ENCODE peak calls at places on chromosomes 11 and 22, in seven cellular contexts. N is sigmoid colon, O is GM23338, D is right lobe of liver, Z is tibial artery, R is RWPE1, F is esophagus muscularis mucosa. U is an unnamed sample.

GRCh38 chr11:58744988-58745704 is 13.4 kb upstream of the GLYAT start:
- DNase-seq in N (no peak), O (peak; percentile 11), D (no peak), Z (no peak), R (no peak), F (no peak), U (no peak)

GRCh38 chr11:96051820-96052219 is 127.9 kb upstream of the MTMR2 start:
- DNase-seq in N (no peak), O (no peak), D (no peak), Z (no peak), R (no peak), F (no peak), U (no peak)

GRCh38 chr22:44901301-44901700 is 108.5 kb downstream of the PHF21B start:
- DNase-seq in N (no peak), O (no peak), D (no peak), Z (no peak), R (no peak), F (no peak), U (no peak)

GRCh38 chr11:73087730-73088129 is 54.4 kb downstream of the FCHSD2 start:
- DNase-seq in N (no peak), O (no peak), D (no peak), Z (no peak), R (no peak), F (no peak), U (no peak)

GRCh38 chr11:60973699-60974098 is 2.2 kb downstream of the CD6 start:
- DNase-seq in N (no peak), O (no peak), D (no peak), Z (no peak), R (no peak), F (no peak), U (no peak)

GRCh38 chr11:48088682-48089050 is 108.3 kb downstream of the PTPRJ start:
- DNase-seq in N (no peak), O (no peak), D (no peak), Z (no peak), R (no peak), F (no peak), U (no peak)

GRCh38 chr22:42343551-42344081 is 73.2 kb upstream of the TCF20 start:
- DNase-seq in N (no peak), O (peak; percentile 76), D (no peak), Z (no peak), R (no peak), F (no peak), U (no peak)

GRCh38 chr11:65558002-65558784 is at the start of gene LTBP3:
- DNase-seq in N (peak; percentile 94), O (peak; percentile 80), D (peak; percentile 86), Z (peak; percentile 89), R (peak; percentile 65), F (no peak), U (no peak)

GRCh38 chr11:6268811-6269210 is 9.2 kb downstream of the CCKBR start:
- DNase-seq in N (no peak), O (no peak), D (no peak), Z (no peak), R (no peak), F (no peak), U (no peak)

GRCh38 chr22:19686946-19687345 is 27.4 kb upstream of the SEPTIN5 start:
- DNase-seq in N (no peak), O (no peak), D (no peak), Z (no peak), R (no peak), F (no peak), U (no peak)

GRCh38 chr11:10351768-10352641 is 47.1 kb downstream of the ADM start:
- DNase-seq in N (peak; percentile 90), O (peak; percentile 99), D (peak; percentile 59), Z (no peak), R (no peak), F (peak; percentile 93), U (no peak)

GRCh38 chr11:10349806-10350205 is 44.9 kb downstream of the ADM start:
- DNase-seq in N (no peak), O (no peak), D (no peak), Z (no peak), R (no peak), F (peak; percentile 77), U (no peak)

GRCh38 chr11:10350341-10350740 is 45.5 kb downstream of the ADM start:
- DNase-seq in N (no peak), O (peak; percentile 86), D (no peak), Z (no peak), R (peak; percentile 67), F (peak; percentile 55), U (no peak)

GRCh38 chr11:10352911-10353550 is 48.2 kb downstream of the ADM start:
- DNase-seq in N (no peak), O (no peak), D (no peak), Z (no peak), R (no peak), F (no peak), U (no peak)

DNA sequence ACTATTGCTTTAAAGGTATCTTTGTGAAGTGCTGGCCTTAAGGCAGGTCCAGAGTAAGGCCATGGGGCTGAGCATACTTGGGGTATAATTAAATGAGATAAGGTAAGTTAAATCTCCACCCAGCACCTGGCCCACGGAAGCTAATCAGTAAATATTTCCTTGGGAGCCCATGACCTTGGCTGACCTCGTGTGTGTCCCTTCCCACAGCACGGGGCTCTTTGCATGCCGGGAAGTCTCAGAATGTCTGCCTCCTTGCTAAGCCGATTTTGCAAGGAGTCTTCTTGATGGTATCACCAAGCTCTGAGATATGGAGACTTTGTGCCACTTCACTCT is 46.5 kb downstream of the ADM start:
- DNase-seq in N (no peak), O (no peak), D (peak; percentile 56), Z (no peak), R (no peak), F (no peak), U (no peak)
- H3K27ac ChIP-seq in N (peak overlapping the region; percentile 65), O (peak overlapping the region; percentile 95), D (peak overlapping the region; percentile 96), Z (peak overlapping the region; percentile 36), R (no peak overlapping the region), F (peak overlapping the region; percentile 60), U (no peak overlapping the region)

GRCh38 chr11:70377645-70378044 is 20.7 kb upstream of the CTTN start:
- DNase-seq in N (no peak), O (no peak), D (no peak), Z (no peak), R (no peak), F (no peak), U (no peak)

GRCh38 chr11:70376621-70377020 is 21.7 kb upstream of the CTTN start:
- DNase-seq in N (peak; percentile 11), O (no peak), D (no peak), Z (no peak), R (no peak), F (no peak), U (no peak)

GRCh38 chr11:70381872-70382842 is 16.2 kb upstream of the CTTN start:
- DNase-seq in N (peak; percentile 56), O (peak; percentile 49), D (no peak), Z (no peak), R (no peak), F (no peak), U (no peak)

GRCh38 chr11:70381350-70381749 is 17.0 kb upstream of the CTTN start:
- DNase-seq in N (peak; percentile 22), O (no peak), D (peak; percentile 22), Z (no peak), R (no peak), F (no peak), U (no peak)

GRCh38 chr11:70378506-70379134 is 19.7 kb upstream of the CTTN start:
- DNase-seq in N (peak; percentile 5), O (peak; percentile 42), D (no peak), Z (no peak), R (no peak), F (no peak), U (no peak)
- TF ChIP-seq CTCF in N (no peak), O (peak; percentile 42), D (no peak), Z (no peak), R (no peak), F (no peak), U (no peak)

GRCh38 chr11:130600139-130600538 is 151.7 kb downstream of the ADAMTS15 start:
- DNase-seq in N (no peak), O (no peak), D (no peak), Z (no peak), R (no peak), F (no peak), U (no peak)
- H3K27ac ChIP-seq in N (peak overlapping the region; percentile 57), O (no peak overlapping the region), D (no peak overlapping the region), Z (no peak overlapping the region), R (no peak overlapping the region), F (peak overlapping the region; percentile 24), U (no peak overlapping the region)

GRCh38 chr11:119016216-119017009 is 1.7 kb downstream of the RPS25 start:
- DNase-seq in N (no peak), O (no peak), D (no peak), Z (no peak), R (no peak), F (no peak), U (no peak)

GRCh38 chr11:119018074-119018938 is at the start of the genes RPS25 and TRAPPC4:
- DNase-seq in N (peak; percentile 98), O (peak; percentile 99), D (peak; percentile 97), Z (peak; percentile 95), R (peak; percentile 91), F (peak; percentile 98), U (peak; percentile 93)

GRCh38 chr11:119012629-119013170 is 5.4 kb downstream of the RPS25 start:
- DNase-seq in N (no peak), O (no peak), D (no peak), Z (no peak), R (no peak), F (no peak), U (no peak)

GRCh38 chr11:119014209-119014924 is 3.8 kb downstream of the RPS25 start:
- DNase-seq in N (no peak), O (no peak), D (no peak), Z (no peak), R (no peak), F (no peak), U (no peak)

DNA sequence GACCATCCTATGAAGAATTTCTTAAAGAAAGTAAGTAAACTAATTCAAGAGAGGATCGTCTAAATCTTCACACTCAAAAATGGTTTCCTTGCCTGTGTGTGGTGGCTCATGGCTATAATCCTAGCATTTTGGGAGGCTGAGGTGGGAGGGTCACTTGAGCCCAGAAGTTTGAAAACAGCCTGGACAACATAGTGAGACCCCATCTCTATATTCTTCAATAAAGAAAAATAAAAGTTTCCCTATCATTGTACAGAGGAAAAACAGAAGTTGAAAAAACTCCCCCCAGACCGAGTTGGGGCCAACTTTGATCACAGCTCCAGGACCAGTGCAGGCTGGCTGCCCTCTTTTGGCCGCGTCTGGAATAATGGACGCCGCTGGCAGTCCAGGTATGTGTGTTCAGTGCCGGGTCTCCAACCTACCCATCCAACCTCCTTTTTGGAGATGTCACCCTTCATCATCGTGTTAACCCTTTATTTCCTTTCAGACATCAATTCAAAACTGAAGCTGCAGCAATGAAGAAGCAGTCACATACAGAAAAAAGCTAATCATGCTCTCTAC is 3.0 kb downstream of the RPS25 start:
- DNase-seq in N (peak; percentile 7), O (no peak), D (no peak), Z (no peak), R (no peak), F (no peak), U (no peak)
- TF ChIP-seq CTCF in N (no peak), O (peak; percentile 25), D (peak; percentile 30), Z (no peak), R (no peak), F (no peak), U (no peak)

GRCh38 chr11:81874627-81875026 is 859.0 kb downstream of the FAM181B start:
- DNase-seq in N (no peak), O (peak; percentile 21), D (no peak), Z (no peak), R (no peak), F (no peak), U (no peak)
- H3K27ac ChIP-seq in N (no peak overlapping the region), O (no peak overlapping the region), D (no peak overlapping the region), Z (no peak overlapping the region), R (no peak overlapping the region), F (no peak overlapping the region), U (no peak overlapping the region)

U was measured in CD4-positive, alpha-beta T cell.